ENCODE peak calls at places on chromosomes 2 and 18, in four cellular contexts. L, J, V and Q are unnamed samples.

GRCh38 chr2:54456526-54457325 is 599 bp downstream of the SPTBN1 start:
- DNase-seq in V (peak; percentile 30), L (no peak), J (peak; percentile 68), Q (peak; percentile 24)

GRCh38 chr2:106839849-106840595 is 45.9 kb downstream of the ST6GAL2 start:
- DNase-seq in L (no peak), J (peak; percentile 58), V (peak; percentile 87), Q (no peak)

GRCh38 chr2:234261736-234262135 is 211.2 kb downstream of the SPP2 start:
- DNase-seq in V (no peak), L (no peak), J (no peak), Q (peak; percentile 81)

GRCh38 chr18:42909095-42909494 is 206.4 kb downstream of the RIT2 start:
- DNase-seq in J (no peak), V (no peak), L (no peak), Q (no peak)

GRCh38 chr18:45071959-45072358 is 391.3 kb downstream of the SETBP1 start:
- DNase-seq in L (no peak), V (no peak), J (no peak), Q (no peak)

GRCh38 chr2:67066782-67067181 is 330.4 kb upstream of the ETAA1 start:
- DNase-seq in L (no peak), V (no peak), J (no peak), Q (no peak)

GRCh38 chr18:26574958-26575864 is 26.9 kb upstream of the KCTD1 start:
- DNase-seq in L (peak; percentile 19), V (peak; percentile 65), J (peak; percentile 64), Q (peak; percentile 85)

GRCh38 chr2:71609029-71609428 is 155.7 kb downstream of the DYSF start:
- DNase-seq in V (no peak), J (no peak), L (no peak), Q (no peak)

GRCh38 chr2:146764301-146764700 is 1080.5 kb upstream of the ACVR2A start:
- DNase-seq in V (no peak), L (no peak), J (no peak), Q (peak; percentile 19)

GRCh38 chr2:217857624-217858506 is 144.9 kb downstream of the TNS1 start:
- DNase-seq in L (no peak), J (no peak), V (no peak), Q (no peak)

GRCh38 chr2:64448069-64448468 is 5.9 kb upstream of the LGALSL start:
- DNase-seq in L (no peak), V (no peak), J (no peak), Q (no peak)

GRCh38 chr2:19176172-19176852 is 182.1 kb downstream of the OSR1 start:
- DNase-seq in L (no peak), J (no peak), V (no peak), Q (no peak)

GRCh38 chr2:42238644-42239288 is 69.6 kb downstream of the EML4 start:
- DNase-seq in L (peak; percentile 63), J (peak; percentile 35), V (peak; percentile 23), Q (peak; percentile 60)

GRCh38 chr2:11699686-11700670 is 30.0 kb upstream of the NTSR2 start:
- DNase-seq in L (no peak), J (no peak), V (no peak), Q (no peak)

GRCh38 chr2:28357948-28358667 is 34.5 kb upstream of the FOSL2 start:
- DNase-seq in L (no peak), J (no peak), V (no peak), Q (no peak)

GRCh38 chr18:48629730-48630324 is 91.0 kb downstream of the CTIF start:
- DNase-seq in L (no peak), V (no peak), J (peak; percentile 66), Q (peak; percentile 91)

GRCh38 chr2:161972866-161973265 is 101.1 kb downstream of the DPP4 start:
- DNase-seq in L (no peak), V (no peak), J (no peak), Q (no peak)

GRCh38 chr18:46748466-46748865 is 8.4 kb downstream of the ST8SIA5 start:
- DNase-seq in L (no peak), J (no peak), V (no peak), Q (no peak)

GRCh38 chr2:71693286-71694270 is 240.2 kb downstream of the DYSF start:
- DNase-seq in L (no peak), J (no peak), V (no peak), Q (no peak)

GRCh38 chr2:112606567-112606966 is 22.2 kb downstream of the CHCHD5 start:
- DNase-seq in J (no peak), L (no peak), V (no peak), Q (no peak)

GRCh38 chr2:33077841-33078240 is 131.1 kb downstream of the LTBP1 start:
- DNase-seq in V (no peak), L (peak; percentile 12), J (no peak), Q (no peak)

GRCh38 chr2:220215785-220216184 is 588.4 kb downstream of the SLC4A3 start:
- DNase-seq in V (no peak), J (no peak), L (no peak), Q (no peak)

GRCh38 chr2:23900133-23900926 is 26.6 kb downstream of the ATAD2B start:
- DNase-seq in V (no peak), L (no peak), J (no peak), Q (peak; percentile 85)

GRCh38 chr2:133293544-133294270 is 274.6 kb downstream of the NCKAP5 start:
- DNase-seq in L (no peak), V (no peak), J (no peak), Q (no peak)

GRCh38 chr2:170974304-170974993 is 45.4 kb downstream of the GORASP2 start:
- DNase-seq in J (peak; percentile 27), L (no peak), V (peak; percentile 3), Q (peak; percentile 48)

GRCh38 chr2:10432315-10433181 is 15.6 kb downstream of the ODC1 start:
- DNase-seq in V (no peak), J (peak; percentile 62), L (peak; percentile 38), Q (no peak)
- H3K4me3 ChIP-seq in V (no peak overlapping the region), J (no peak overlapping the region), L (peak overlapping the region; percentile 61), Q (peak overlapping the region; percentile 21)

DNA sequence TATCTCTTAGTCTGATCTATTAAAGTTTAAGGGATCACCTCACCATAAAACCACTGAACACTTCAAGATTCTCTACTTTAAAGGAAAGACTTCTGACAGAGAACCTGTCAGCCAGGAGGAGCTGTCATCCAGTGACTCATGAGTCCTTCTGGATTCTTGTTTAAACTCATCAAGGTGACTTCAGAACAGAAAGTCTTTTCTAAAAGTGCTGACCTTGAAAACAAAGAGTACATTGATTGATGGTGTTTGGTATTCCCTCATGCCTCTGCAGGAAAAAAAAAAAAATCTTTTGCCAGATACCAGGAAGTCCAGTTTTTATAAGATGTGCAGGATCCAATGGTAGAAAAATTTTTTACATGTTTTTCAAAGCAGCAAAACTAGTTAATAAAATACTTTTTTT is 12.3 kb downstream of the DSG2 start:
- DNase-seq in V (no peak), J (peak; percentile 54), L (no peak), Q (peak; percentile 90)
- TF ChIP-seq CTCF in V (no peak), J (no peak), L (no peak), Q (no peak)

DNA sequence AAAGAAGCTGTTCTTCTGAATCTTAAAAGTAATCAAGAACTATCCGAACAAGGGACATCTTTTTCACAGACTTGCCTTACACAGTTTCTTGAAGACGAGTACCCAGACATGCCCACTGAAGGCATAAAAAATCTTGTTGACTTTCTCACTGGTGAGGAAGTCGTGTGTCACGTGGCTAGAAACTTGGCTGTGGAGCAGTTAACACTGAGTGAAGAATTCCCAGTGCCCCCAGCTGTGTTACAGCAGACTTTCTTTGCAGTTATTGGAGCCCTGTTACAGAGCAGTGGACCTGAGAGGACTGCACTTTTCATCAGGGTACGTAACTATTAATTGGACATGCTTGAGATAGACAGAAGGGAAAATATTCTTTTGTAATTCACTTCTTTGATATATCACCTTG is 2.4 kb downstream of the MRPL44 start:
- DNase-seq in J (no peak), L (no peak), V (no peak), Q (peak; percentile 45)
- H3K4me3 ChIP-seq in J (no peak overlapping the region), L (no peak overlapping the region), V (no peak overlapping the region), Q (no peak overlapping the region)

GRCh38 chr18:77906103-77906502 is 656.5 kb downstream of the GALR1 start:
- DNase-seq in J (no peak), L (no peak), V (no peak), Q (no peak)
- TF ChIP-seq CTCF in J (no peak), L (no peak), V (no peak), Q (no peak)

GRCh38 chr2:27091746-27092695 is 5.4 kb downstream of the KHK start:
- DNase-seq in V (no peak), J (no peak), L (no peak), Q (no peak)
- H3K4me3 ChIP-seq in V (no peak overlapping the region), J (no peak overlapping the region), L (no peak overlapping the region), Q (no peak overlapping the region)

GRCh38 chr2:73385486-73386341 is at the start of gene ALMS1:
- DNase-seq in L (peak; percentile 95), J (peak; percentile 96), V (peak; percentile 93), Q (peak; percentile 87)
- TF ChIP-seq CTCF in L (peak; percentile 10), J (peak; percentile 28), V (no peak), Q (peak; percentile 11)

DNA sequence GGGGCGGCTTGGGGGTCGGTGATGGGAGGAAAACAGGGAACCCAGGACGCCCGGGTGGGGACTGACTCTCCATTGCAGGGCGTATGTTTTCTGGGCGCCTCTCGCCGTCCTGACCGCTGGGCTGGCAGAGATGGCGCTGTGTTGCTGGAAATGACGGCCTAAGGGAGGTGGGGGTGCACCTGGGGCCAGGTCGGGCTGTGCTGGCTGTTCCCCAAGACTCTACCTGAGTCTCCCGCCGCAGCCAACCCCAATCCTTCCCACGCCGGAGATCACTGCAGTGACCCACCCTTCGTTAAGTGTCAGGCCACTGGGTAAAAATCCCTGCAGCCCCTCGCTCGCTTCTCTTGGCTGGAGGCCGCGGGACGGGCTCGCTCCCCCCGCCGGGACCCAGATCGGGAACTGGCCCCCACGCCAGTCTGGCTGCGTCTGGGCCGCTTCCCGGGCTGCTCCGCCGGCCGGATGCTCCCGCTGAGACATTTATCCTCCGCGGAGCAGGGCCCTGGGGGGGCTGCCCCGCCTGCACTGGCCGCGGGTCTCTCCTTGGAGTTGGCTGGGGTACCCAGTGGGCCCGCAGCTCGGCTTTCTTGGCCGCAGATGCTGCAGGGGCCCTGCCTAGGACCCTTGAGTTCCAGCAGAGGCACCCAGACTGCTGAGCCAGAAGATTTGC is 7.8 kb upstream of the ARMC9 start:
- DNase-seq in J (no peak), L (no peak), V (no peak), Q (peak; percentile 15)
- H3K4me3 ChIP-seq in J (no peak overlapping the region), L (no peak overlapping the region), V (no peak overlapping the region), Q (peak overlapping the region; percentile 25)